ENCODE peak calls at places on chromosomes 13 and 19, in four cellular contexts. K, Q, S and L are unnamed samples.

GRCh38 chr13:101757446-101758039 is 305.1 kb downstream of the ITGBL1 start:
- DNase-seq in K (no peak), Q (no peak), S (peak; percentile 36), L (peak; percentile 43)

GRCh38 chr19:8355631-8356402 is 8.1 kb upstream of the ANGPTL4 start:
- DNase-seq in Q (no peak), S (no peak), K (peak; percentile 80), L (peak; percentile 45)

GRCh38 chr19:3725640-3726310 is 17.6 kb downstream of the TJP3 start:
- DNase-seq in S (no peak), K (peak; percentile 34), Q (no peak), L (no peak)

GRCh38 chr19:47511128-47511517 is 3.7 kb downstream of the NAPA start:
- DNase-seq in Q (no peak), S (no peak), K (peak; percentile 92), L (no peak)

GRCh38 chr19:30338878-30339623 is 33.1 kb upstream of the ZNF536 start:
- DNase-seq in K (no peak), Q (no peak), S (no peak), L (no peak)

GRCh38 chr13:49234741-49235140 is 13.0 kb upstream of the CDADC1 start:
- DNase-seq in Q (no peak), S (no peak), K (no peak), L (no peak)

GRCh38 chr13:44648392-44649117 is 72.4 kb upstream of the TSC22D1 start:
- DNase-seq in S (peak; percentile 26), Q (no peak), K (no peak), L (no peak)

GRCh38 chr13:58992478-58993042 is 1171.2 kb downstream of the DIAPH3 start:
- DNase-seq in K (no peak), Q (no peak), S (peak; percentile 35), L (no peak)

GRCh38 chr13:113656015-113656588 is 1.9 kb downstream of the ATP4B start:
- DNase-seq in K (peak; percentile 1), Q (no peak), S (no peak), L (no peak)

GRCh38 chr19:7888145-7888825 is at the start of gene LRRC8E:
- DNase-seq in Q (no peak), K (peak; percentile 75), S (no peak), L (peak; percentile 27)

GRCh38 chr19:39296906-39297305 is 699 bp downstream of the IFNL1 start:
- DNase-seq in K (no peak), Q (no peak), S (no peak), L (no peak)

GRCh38 chr19:14529254-14530004 is at the start of gene TECR:
- DNase-seq in K (peak; percentile 100), S (peak; percentile 100), Q (peak; percentile 100), L (peak; percentile 100)

DNA sequence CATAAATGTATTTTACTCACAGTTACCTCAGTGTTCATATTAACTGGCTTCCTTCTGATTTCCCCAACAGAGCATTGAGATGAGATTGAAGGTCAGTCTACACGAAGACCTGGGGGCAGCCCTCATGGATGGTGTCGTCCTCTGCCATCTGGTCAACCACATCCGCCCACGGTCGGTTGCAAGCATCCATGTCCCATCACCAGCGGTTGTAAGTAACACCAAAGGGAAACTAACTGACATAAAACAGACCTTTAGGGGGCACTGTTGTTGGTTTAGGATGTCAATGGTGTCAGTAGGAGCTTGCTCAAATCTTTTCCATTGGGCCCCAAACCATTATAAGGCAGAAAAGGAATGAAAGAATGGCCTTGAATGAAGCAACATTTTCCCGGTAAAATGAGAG is 68.2 kb downstream of the ESD start:
- DNase-seq in S (peak; percentile 34), Q (no peak), K (no peak), L (no peak)
- TF ChIP-seq CTCF in S (peak; percentile 25), Q (peak; percentile 21), K (no peak), L (no peak)

DNA sequence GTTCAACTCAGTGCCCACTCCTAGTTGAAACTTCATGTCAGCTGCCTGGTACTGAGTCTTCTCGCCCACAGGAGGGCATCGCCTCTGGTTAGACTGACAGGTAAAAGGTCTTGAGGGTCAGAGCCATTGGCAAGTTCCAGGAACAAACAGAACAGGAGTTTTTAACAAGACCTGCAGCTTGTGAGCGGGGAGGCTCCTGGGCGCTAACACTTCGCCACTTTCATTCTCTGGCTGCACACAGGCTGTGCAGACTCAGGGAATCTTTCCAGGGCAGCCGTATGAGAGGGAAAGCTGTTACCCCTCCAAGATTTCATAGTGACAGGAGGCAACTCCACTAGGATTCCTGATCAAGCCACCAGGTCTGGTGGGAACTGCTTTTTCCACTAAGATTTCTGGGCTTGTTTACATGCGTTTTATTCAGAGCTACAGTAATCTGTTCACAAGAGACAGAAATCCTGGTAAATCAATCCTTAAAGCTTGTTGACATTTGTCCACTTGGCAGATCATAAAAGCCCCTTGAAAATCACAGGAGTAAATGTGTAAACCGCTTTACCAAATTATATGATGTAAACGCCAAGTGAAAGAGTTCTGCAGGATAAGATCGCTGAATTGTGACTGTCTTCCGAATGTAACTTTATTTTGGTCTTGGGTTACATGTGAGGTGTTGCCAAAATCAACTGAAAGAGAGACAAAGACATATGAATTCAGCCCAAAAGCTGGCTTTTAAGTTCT is 190.6 kb downstream of the MZT1 start:
- DNase-seq in Q (no peak), K (no peak), S (no peak), L (no peak)
- TF ChIP-seq CTCF in Q (no peak), K (no peak), S (no peak), L (no peak)

DNA sequence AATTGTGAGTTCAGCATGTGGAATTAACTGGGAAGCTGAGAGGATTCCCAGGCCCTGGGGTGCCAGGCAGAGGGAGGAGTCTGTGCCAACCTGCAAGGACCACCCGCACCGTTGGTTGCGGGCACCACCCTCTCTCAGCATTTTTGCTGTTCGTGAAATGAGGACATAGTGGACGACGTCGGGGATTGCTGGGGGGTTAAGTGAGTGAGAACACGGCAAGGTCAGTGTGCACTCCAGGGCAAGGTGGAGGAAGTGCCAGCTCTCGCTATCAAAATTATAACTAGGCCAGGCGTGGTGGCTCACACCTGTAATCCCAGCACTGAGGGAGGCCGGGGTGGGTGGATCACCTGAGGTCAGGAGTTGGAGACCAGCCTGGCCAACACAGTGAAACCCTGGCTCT is 2.2 kb downstream of the FXYD3 start:
- DNase-seq in S (no peak), K (no peak), Q (no peak), L (no peak)
- TF ChIP-seq CTCF in S (no peak), K (no peak), Q (no peak), L (no peak)

GRCh38 chr19:10431254-10431942 is 11.1 kb downstream of the PDE4A start:
- DNase-seq in S (peak; percentile 70), K (peak; percentile 31), Q (no peak), L (no peak)
- TF ChIP-seq CTCF in S (peak; percentile 0), K (peak; percentile 29), Q (no peak), L (no peak)

GRCh38 chr19:23409392-23410048 is 14.2 kb upstream of the ZNF91 start:
- DNase-seq in Q (no peak), K (no peak), S (no peak), L (no peak)
- TF ChIP-seq CTCF in Q (no peak), K (no peak), S (no peak), L (no peak)

GRCh38 chr13:110360598-110360997 is 53.5 kb downstream of the COL4A2 start:
- DNase-seq in S (no peak), K (no peak), Q (no peak), L (no peak)

GRCh38 chr13:110365876-110366275 is 58.8 kb downstream of the COL4A2 start:
- DNase-seq in S (no peak), K (no peak), Q (no peak), L (no peak)

GRCh38 chr13:110361365-110361911 is 54.4 kb downstream of the COL4A2 start:
- DNase-seq in Q (no peak), K (peak; percentile 49), S (no peak), L (peak; percentile 57)

GRCh38 chr13:110364081-110364480 is 57.0 kb downstream of the COL4A2 start:
- DNase-seq in Q (no peak), K (no peak), S (no peak), L (no peak)

DNA sequence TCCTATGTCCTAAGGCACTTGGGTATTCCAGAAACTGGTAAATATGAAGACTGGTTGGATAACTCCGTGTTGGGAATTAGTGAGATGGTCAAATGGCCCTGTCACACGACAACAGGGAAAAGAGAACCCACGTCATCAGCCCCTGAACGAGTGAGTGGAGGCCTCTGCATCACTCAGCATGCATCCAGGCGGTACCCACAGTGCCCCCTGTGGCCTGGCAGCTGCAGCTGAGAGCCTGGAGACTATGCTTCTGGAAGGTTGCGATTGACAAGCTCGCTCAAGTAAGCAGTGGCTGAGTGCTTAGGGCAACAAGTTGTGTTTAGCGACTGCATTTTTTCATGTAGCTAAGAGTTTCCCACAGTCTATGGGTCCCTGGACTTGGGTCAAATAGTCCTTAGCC is 55.9 kb downstream of the COL4A2 start:
- DNase-seq in S (no peak), K (no peak), Q (no peak), L (no peak)
- TF ChIP-seq CTCF in S (peak; percentile 7), K (no peak), Q (no peak), L (no peak)

GRCh38 chr13:28412981-28413380 is 81.9 kb downstream of the FLT1 start:
- DNase-seq in Q (no peak), K (peak; percentile 56), S (no peak), L (no peak)

GRCh38 chr13:28421674-28422410 is 73.1 kb downstream of the FLT1 start:
- DNase-seq in Q (no peak), K (no peak), S (no peak), L (no peak)

GRCh38 chr13:28411859-28412353 is 83.0 kb downstream of the FLT1 start:
- DNase-seq in K (no peak), S (no peak), Q (no peak), L (no peak)

GRCh38 chr13:28413999-28414398 is 80.9 kb downstream of the FLT1 start:
- DNase-seq in S (no peak), K (no peak), Q (no peak), L (no peak)

GRCh38 chr13:28415994-28416411 is 78.9 kb downstream of the FLT1 start:
- DNase-seq in Q (no peak), K (no peak), S (peak; percentile 9), L (no peak)
- TF ChIP-seq CTCF in Q (no peak), K (no peak), S (no peak), L (no peak)

DNA sequence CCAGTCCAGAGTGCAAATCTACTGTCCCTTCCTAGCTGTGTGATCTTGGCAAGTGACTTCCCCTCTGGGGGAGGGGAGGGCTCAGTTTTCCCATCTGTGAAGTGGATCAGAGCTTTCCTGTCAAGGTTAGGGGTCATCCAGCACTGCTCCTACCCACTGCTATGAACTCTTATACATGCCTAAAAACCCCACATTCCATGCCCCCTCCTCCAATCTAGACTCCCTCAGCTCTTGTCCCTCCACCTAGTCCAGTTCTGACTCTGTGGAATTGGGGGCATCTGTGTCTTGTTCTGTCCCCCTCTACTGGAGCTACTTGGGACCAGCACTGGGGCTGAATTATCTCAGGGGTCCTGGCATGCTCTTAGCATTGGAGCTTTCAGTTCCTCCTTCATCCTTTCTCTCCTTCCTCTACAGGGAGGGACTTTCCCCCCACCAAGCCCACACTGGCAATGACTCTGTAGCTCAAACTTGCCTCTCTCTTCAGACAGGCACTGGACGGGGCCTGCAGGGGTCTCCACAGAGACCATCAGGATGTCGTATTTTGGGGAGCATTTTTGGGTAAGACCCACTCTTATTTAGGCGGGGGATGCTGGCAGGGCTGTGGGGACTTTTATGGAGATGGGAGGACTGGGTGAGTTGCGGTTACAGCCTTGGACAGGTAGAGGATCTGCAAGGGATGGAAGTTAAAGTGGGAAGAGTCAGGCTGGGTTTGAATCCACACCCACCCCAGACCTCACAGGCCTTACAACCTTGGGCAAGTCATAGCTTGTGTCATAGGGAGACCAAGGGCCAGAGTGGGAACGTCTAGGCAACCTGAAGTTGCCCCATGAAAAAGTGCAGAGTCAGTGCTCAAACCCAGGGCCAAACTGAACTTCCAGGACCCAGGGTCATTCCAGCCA is 3.6 kb downstream of the FCHO1 start:
- DNase-seq in Q (no peak), K (no peak), S (peak; percentile 90), L (no peak)
- TF ChIP-seq CTCF in Q (no peak), K (no peak), S (peak; percentile 41), L (no peak)